ENCODE peak calls at places on chromosomes 16 and 17, in ten cellular contexts. One of them, this sample, is unnamed.

GRCh38 chr17:32516450-32516849 is 29.7 kb downstream of the CDK5R1 start:
- DNase-seq in esophagus muscularis mucosa: no peak
- DNase-seq in psoas muscle: no peak
- DNase-seq in astrocyte: no peak
- DNase-seq in mammary epithelial cell: no peak
- DNase-seq in cardiac muscle cell: no peak
- DNase-seq in fibroblast of lung: no peak
- DNase-seq in AG04450: no peak
- DNase-seq in K562: no peak
- DNase-seq in transverse colon: no peak
- DNase-seq in this sample: no peak

GRCh38 chr16:561957-562938 is 2.1 kb downstream of the PRR35 start:
- DNase-seq in esophagus muscularis mucosa: no peak
- DNase-seq in psoas muscle: no peak
- DNase-seq in astrocyte: no peak
- DNase-seq in mammary epithelial cell: no peak
- DNase-seq in cardiac muscle cell: no peak
- DNase-seq in fibroblast of lung: no peak
- DNase-seq in AG04450: no peak
- DNase-seq in K562: no peak
- DNase-seq in transverse colon: no peak
- DNase-seq in this sample: no peak

GRCh38 chr17:2798679-2799078 is 2.4 kb downstream of the RAP1GAP2 start:
- DNase-seq in esophagus muscularis mucosa: no peak
- DNase-seq in psoas muscle: no peak
- DNase-seq in astrocyte: no peak
- DNase-seq in mammary epithelial cell: no peak
- DNase-seq in cardiac muscle cell: no peak
- DNase-seq in fibroblast of lung: no peak
- DNase-seq in AG04450: no peak
- DNase-seq in K562: peak; percentile 33
- DNase-seq in transverse colon: no peak
- DNase-seq in this sample: no peak

GRCh38 chr17:41456206-41456605 is 11.0 kb downstream of the KRT32 start:
- DNase-seq in esophagus muscularis mucosa: no peak
- DNase-seq in psoas muscle: no peak
- DNase-seq in astrocyte: no peak
- DNase-seq in mammary epithelial cell: no peak
- DNase-seq in cardiac muscle cell: no peak
- DNase-seq in fibroblast of lung: no peak
- DNase-seq in AG04450: no peak
- DNase-seq in K562: no peak
- DNase-seq in transverse colon: no peak
- DNase-seq in this sample: no peak

GRCh38 chr17:3011891-3012290 is 51.5 kb downstream of the OR1D5 start:
- DNase-seq in esophagus muscularis mucosa: no peak
- DNase-seq in psoas muscle: peak; percentile 23
- DNase-seq in astrocyte: no peak
- DNase-seq in mammary epithelial cell: no peak
- DNase-seq in cardiac muscle cell: no peak
- DNase-seq in fibroblast of lung: no peak
- DNase-seq in AG04450: no peak
- DNase-seq in K562: no peak
- DNase-seq in transverse colon: no peak
- DNase-seq in this sample: no peak

GRCh38 chr16:73040136-73040535 is 7.8 kb downstream of the ZFHX3 start:
- DNase-seq in esophagus muscularis mucosa: no peak
- DNase-seq in psoas muscle: no peak
- DNase-seq in astrocyte: no peak
- DNase-seq in mammary epithelial cell: no peak
- DNase-seq in cardiac muscle cell: no peak
- DNase-seq in fibroblast of lung: no peak
- DNase-seq in AG04450: no peak
- DNase-seq in K562: no peak
- DNase-seq in transverse colon: no peak
- DNase-seq in this sample: peak; percentile 51

GRCh38 chr17:63029520-63029919 is 63.5 kb downstream of the TANC2 start:
- DNase-seq in esophagus muscularis mucosa: no peak
- DNase-seq in psoas muscle: no peak
- DNase-seq in astrocyte: peak; percentile 78
- DNase-seq in mammary epithelial cell: peak; percentile 34
- DNase-seq in cardiac muscle cell: peak; percentile 34
- DNase-seq in fibroblast of lung: peak; percentile 41
- DNase-seq in AG04450: peak; percentile 21
- DNase-seq in K562: no peak
- DNase-seq in transverse colon: no peak
- DNase-seq in this sample: no peak

GRCh38 chr17:44354582-44355309 is 8.9 kb downstream of the FAM171A2 start:
- DNase-seq in esophagus muscularis mucosa: no peak
- DNase-seq in psoas muscle: no peak
- DNase-seq in astrocyte: no peak
- DNase-seq in mammary epithelial cell: no peak
- DNase-seq in cardiac muscle cell: peak; percentile 37
- DNase-seq in fibroblast of lung: no peak
- DNase-seq in AG04450: no peak
- DNase-seq in K562: no peak
- DNase-seq in transverse colon: peak; percentile 69
- DNase-seq in this sample: no peak

GRCh38 chr16:4372578-4373355 is 1.1 kb downstream of the VASN start:
- DNase-seq in esophagus muscularis mucosa: no peak
- DNase-seq in psoas muscle: no peak
- DNase-seq in astrocyte: no peak
- DNase-seq in mammary epithelial cell: no peak
- DNase-seq in cardiac muscle cell: peak; percentile 64
- DNase-seq in fibroblast of lung: no peak
- DNase-seq in AG04450: no peak
- DNase-seq in K562: peak; percentile 33
- DNase-seq in transverse colon: no peak
- DNase-seq in this sample: peak; percentile 71

GRCh38 chr17:79008666-79009387 is 737 bp downstream of the CANT1 start:
- DNase-seq in esophagus muscularis mucosa: no peak
- DNase-seq in psoas muscle: no peak
- DNase-seq in astrocyte: no peak
- DNase-seq in mammary epithelial cell: no peak
- DNase-seq in cardiac muscle cell: no peak
- DNase-seq in fibroblast of lung: no peak
- DNase-seq in AG04450: no peak
- DNase-seq in K562: no peak
- DNase-seq in transverse colon: no peak
- DNase-seq in this sample: no peak

GRCh38 chr17:33038740-33039139 is 47.1 kb downstream of the SPACA3 start:
- DNase-seq in esophagus muscularis mucosa: no peak
- DNase-seq in psoas muscle: no peak
- DNase-seq in astrocyte: peak; percentile 59
- DNase-seq in mammary epithelial cell: peak; percentile 54
- DNase-seq in cardiac muscle cell: peak; percentile 86
- DNase-seq in fibroblast of lung: peak; percentile 33
- DNase-seq in AG04450: no peak
- DNase-seq in K562: peak; percentile 69
- DNase-seq in transverse colon: peak; percentile 41
- DNase-seq in this sample: peak; percentile 66

GRCh38 chr17:76384987-76385891 is 830 bp downstream of the SPHK1 start:
- DNase-seq in esophagus muscularis mucosa: no peak
- DNase-seq in psoas muscle: peak; percentile 68
- DNase-seq in astrocyte: peak; percentile 55
- DNase-seq in mammary epithelial cell: peak; percentile 84
- DNase-seq in cardiac muscle cell: peak; percentile 66
- DNase-seq in fibroblast of lung: no peak
- DNase-seq in AG04450: no peak
- DNase-seq in K562: peak; percentile 78
- DNase-seq in transverse colon: peak; percentile 49
- DNase-seq in this sample: peak; percentile 33
- H3K4me3 ChIP-seq in esophagus muscularis mucosa: peak overlapping the region; percentile 68
- H3K4me3 ChIP-seq in psoas muscle: peak overlapping the region; percentile 74
- H3K4me3 ChIP-seq in astrocyte: peak overlapping the region; percentile 86
- H3K4me3 ChIP-seq in mammary epithelial cell: peak overlapping the region; percentile 69
- H3K4me3 ChIP-seq in cardiac muscle cell: peak overlapping the region; percentile 39
- H3K4me3 ChIP-seq in fibroblast of lung: peak overlapping the region; percentile 45
- H3K4me3 ChIP-seq in AG04450: peak overlapping the region; percentile 74
- H3K4me3 ChIP-seq in K562: peak overlapping the region; percentile 74
- H3K4me3 ChIP-seq in transverse colon: peak overlapping the region; percentile 51
- H3K4me3 ChIP-seq in this sample: peak overlapping the region; percentile 48

GRCh38 chr16:86828653-86829052 is 250.3 kb downstream of the FOXL1 start:
- DNase-seq in esophagus muscularis mucosa: no peak
- DNase-seq in psoas muscle: no peak
- DNase-seq in astrocyte: no peak
- DNase-seq in mammary epithelial cell: no peak
- DNase-seq in cardiac muscle cell: no peak
- DNase-seq in fibroblast of lung: no peak
- DNase-seq in AG04450: no peak
- DNase-seq in K562: no peak
- DNase-seq in transverse colon: no peak
- DNase-seq in this sample: no peak

GRCh38 chr16:86828202-86828601 is 249.9 kb downstream of the FOXL1 start:
- DNase-seq in esophagus muscularis mucosa: no peak
- DNase-seq in psoas muscle: no peak
- DNase-seq in astrocyte: no peak
- DNase-seq in mammary epithelial cell: no peak
- DNase-seq in cardiac muscle cell: no peak
- DNase-seq in fibroblast of lung: no peak
- DNase-seq in AG04450: no peak
- DNase-seq in K562: no peak
- DNase-seq in transverse colon: no peak
- DNase-seq in this sample: no peak

GRCh38 chr16:86834451-86835035 is 256.2 kb downstream of the FOXL1 start:
- DNase-seq in esophagus muscularis mucosa: no peak
- DNase-seq in psoas muscle: no peak
- DNase-seq in astrocyte: peak; percentile 70
- DNase-seq in mammary epithelial cell: no peak
- DNase-seq in cardiac muscle cell: peak; percentile 26
- DNase-seq in fibroblast of lung: peak; percentile 67
- DNase-seq in AG04450: peak; percentile 71
- DNase-seq in K562: peak; percentile 6
- DNase-seq in transverse colon: no peak
- DNase-seq in this sample: peak; percentile 13

GRCh38 chr16:86833136-86833535 is 254.8 kb downstream of the FOXL1 start:
- DNase-seq in esophagus muscularis mucosa: no peak
- DNase-seq in psoas muscle: no peak
- DNase-seq in astrocyte: no peak
- DNase-seq in mammary epithelial cell: no peak
- DNase-seq in cardiac muscle cell: peak; percentile 39
- DNase-seq in fibroblast of lung: peak; percentile 62
- DNase-seq in AG04450: no peak
- DNase-seq in K562: no peak
- DNase-seq in transverse colon: no peak
- DNase-seq in this sample: no peak

GRCh38 chr16:86831366-86831765 is 253.0 kb downstream of the FOXL1 start:
- DNase-seq in esophagus muscularis mucosa: no peak
- DNase-seq in psoas muscle: no peak
- DNase-seq in astrocyte: no peak
- DNase-seq in mammary epithelial cell: no peak
- DNase-seq in cardiac muscle cell: no peak
- DNase-seq in fibroblast of lung: no peak
- DNase-seq in AG04450: no peak
- DNase-seq in K562: no peak
- DNase-seq in transverse colon: no peak
- DNase-seq in this sample: no peak
- H3K27ac ChIP-seq in esophagus muscularis mucosa: no peak overlapping the region
- H3K27ac ChIP-seq in psoas muscle: no peak overlapping the region
- H3K27ac ChIP-seq in astrocyte: no peak overlapping the region
- H3K27ac ChIP-seq in mammary epithelial cell: no peak overlapping the region
- H3K27ac ChIP-seq in cardiac muscle cell: no peak overlapping the region
- H3K27ac ChIP-seq in fibroblast of lung: no peak overlapping the region
- H3K27ac ChIP-seq in AG04450: no peak overlapping the region
- H3K27ac ChIP-seq in K562: no peak overlapping the region
- H3K27ac ChIP-seq in transverse colon: no peak overlapping the region
- H3K27ac ChIP-seq in this sample: no peak overlapping the region

DNA sequence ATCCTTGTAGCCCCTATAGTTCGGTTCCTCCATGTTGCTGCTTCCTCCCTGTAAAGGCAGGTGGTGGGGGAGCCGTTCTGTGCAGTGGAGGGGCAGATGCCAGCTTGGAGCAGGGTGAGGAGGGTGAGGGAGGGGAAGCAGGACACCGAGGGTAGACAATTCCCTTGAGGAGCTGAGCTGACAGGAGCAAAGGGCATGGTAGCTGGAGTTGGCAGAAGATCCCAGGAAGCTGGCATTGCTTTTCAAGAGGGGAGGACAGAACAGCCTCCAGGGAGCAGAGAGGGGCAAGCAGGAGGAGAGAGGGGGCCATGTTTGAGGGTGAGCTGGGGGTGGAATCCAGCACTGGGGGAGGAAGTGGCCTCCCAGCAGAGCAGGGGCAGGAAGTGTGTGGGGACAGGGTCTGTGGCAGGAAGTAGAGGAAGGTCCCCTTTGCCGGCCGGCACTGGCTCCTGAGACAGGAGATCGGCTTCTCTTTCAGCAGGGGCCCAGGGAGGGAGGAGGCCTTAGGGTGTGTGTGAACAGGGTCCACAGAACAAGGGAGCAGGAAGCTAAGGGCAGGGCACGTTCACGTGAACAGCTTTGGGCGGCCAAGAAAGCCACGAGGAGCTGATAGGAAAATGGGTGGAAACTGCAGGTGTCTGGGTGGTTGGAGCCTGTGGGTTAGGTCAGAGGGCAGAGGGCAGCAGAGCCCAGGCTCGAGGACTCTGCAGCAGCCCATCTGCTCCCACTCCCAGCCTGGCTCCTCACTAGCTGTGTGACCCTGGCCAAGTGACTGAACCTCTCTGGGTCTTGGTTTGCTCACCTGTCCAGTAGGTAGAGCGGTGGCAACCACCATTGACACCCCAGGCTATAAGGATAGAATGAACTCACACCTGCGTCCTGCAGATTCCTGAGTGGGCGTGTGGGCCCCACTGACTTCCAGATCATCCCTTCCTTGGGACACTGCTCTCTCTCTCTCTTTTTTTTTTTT is 17.5 kb upstream of the SPNS2 start:
- DNase-seq in esophagus muscularis mucosa: no peak
- DNase-seq in psoas muscle: no peak
- DNase-seq in astrocyte: no peak
- DNase-seq in mammary epithelial cell: no peak
- DNase-seq in cardiac muscle cell: no peak
- DNase-seq in fibroblast of lung: no peak
- DNase-seq in AG04450: no peak
- DNase-seq in K562: no peak
- DNase-seq in transverse colon: peak; percentile 81
- DNase-seq in this sample: no peak
- H3K4me3 ChIP-seq in esophagus muscularis mucosa: no peak overlapping the region
- H3K4me3 ChIP-seq in psoas muscle: no peak overlapping the region
- H3K4me3 ChIP-seq in astrocyte: no peak overlapping the region
- H3K4me3 ChIP-seq in mammary epithelial cell: no peak overlapping the region
- H3K4me3 ChIP-seq in cardiac muscle cell: no peak overlapping the region
- H3K4me3 ChIP-seq in fibroblast of lung: no peak overlapping the region
- H3K4me3 ChIP-seq in AG04450: no peak overlapping the region
- H3K4me3 ChIP-seq in K562: no peak overlapping the region
- H3K4me3 ChIP-seq in transverse colon: no peak overlapping the region
- H3K4me3 ChIP-seq in this sample: no peak overlapping the region

DNA sequence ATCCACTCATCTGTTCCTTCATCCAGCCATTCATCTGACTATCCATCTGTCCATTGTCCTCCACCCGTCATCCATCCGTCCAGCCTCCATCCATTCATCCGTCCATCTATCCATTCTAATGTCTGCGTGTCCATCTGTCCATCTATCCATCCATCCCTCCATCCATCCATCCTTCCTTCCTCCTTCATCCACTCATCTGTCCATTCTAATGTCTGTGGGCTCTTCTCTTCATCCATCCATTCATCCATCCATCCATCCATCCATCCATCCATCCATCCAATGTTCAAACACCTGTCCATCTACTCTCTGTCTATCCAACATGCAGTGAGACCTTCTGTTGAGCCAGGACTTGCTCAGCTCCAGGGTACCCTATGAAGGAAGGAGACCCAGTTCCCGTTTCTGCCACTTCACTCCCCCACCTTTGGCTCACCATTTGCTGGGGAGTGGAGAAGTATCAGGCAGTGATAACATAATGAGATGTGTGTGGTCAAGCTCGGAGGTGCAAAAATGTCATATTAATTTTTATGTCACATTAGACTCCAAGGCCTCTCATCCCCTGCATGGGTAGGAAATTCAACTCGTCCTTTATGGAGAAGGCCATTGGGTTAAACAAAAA is 36.5 kb upstream of the ADGRG1 start:
- DNase-seq in esophagus muscularis mucosa: no peak
- DNase-seq in psoas muscle: no peak
- DNase-seq in astrocyte: no peak
- DNase-seq in mammary epithelial cell: no peak
- DNase-seq in cardiac muscle cell: no peak
- DNase-seq in fibroblast of lung: no peak
- DNase-seq in AG04450: no peak
- DNase-seq in K562: no peak
- DNase-seq in transverse colon: no peak
- DNase-seq in this sample: no peak
- H3K27ac ChIP-seq in esophagus muscularis mucosa: no peak overlapping the region
- H3K27ac ChIP-seq in psoas muscle: no peak overlapping the region
- H3K27ac ChIP-seq in astrocyte: no peak overlapping the region
- H3K27ac ChIP-seq in mammary epithelial cell: no peak overlapping the region
- H3K27ac ChIP-seq in cardiac muscle cell: no peak overlapping the region
- H3K27ac ChIP-seq in fibroblast of lung: no peak overlapping the region
- H3K27ac ChIP-seq in AG04450: no peak overlapping the region
- H3K27ac ChIP-seq in K562: no peak overlapping the region
- H3K27ac ChIP-seq in transverse colon: no peak overlapping the region
- H3K27ac ChIP-seq in this sample: no peak overlapping the region